ENCODE peak calls at places on chromosomes 4 and X, in four cellular contexts. One of them, this sample, is unnamed.

GRCh38 chr4:107956011-107956410 is 24.7 kb downstream of the CYP2U1 start:
- DNase-seq in GM10248: no peak
- DNase-seq in NCI-H524: no peak
- DNase-seq in left cardiac atrium: no peak
- DNase-seq in this sample: no peak

GRCh38 chr4:51958199-51958968 is 61.8 kb downstream of the LRRC66 start:
- DNase-seq in left cardiac atrium: no peak
- DNase-seq in NCI-H524: no peak
- DNase-seq in GM10248: no peak
- DNase-seq in this sample: no peak

GRCh38 chr4:70559216-70559830 is 32.7 kb upstream of the AMBN start:
- DNase-seq in NCI-H524: peak; percentile 55
- DNase-seq in left cardiac atrium: no peak
- DNase-seq in GM10248: peak; percentile 67
- DNase-seq in this sample: peak; percentile 65

GRCh38 chrX:156005144-156005543 is 7.6 kb downstream of the IL9R start:
- DNase-seq in GM10248: no peak
- DNase-seq in left cardiac atrium: no peak
- DNase-seq in NCI-H524: no peak
- DNase-seq in this sample: no peak

GRCh38 chr4:677431-678293 is 3.3 kb downstream of the MYL5 start:
- DNase-seq in NCI-H524: no peak
- DNase-seq in GM10248: no peak
- DNase-seq in left cardiac atrium: no peak
- DNase-seq in this sample: no peak

GRCh38 chr4:18882468-18882867 is 860.9 kb upstream of the LCORL start:
- DNase-seq in GM10248: no peak
- DNase-seq in NCI-H524: no peak
- DNase-seq in left cardiac atrium: no peak
- DNase-seq in this sample: no peak

GRCh38 chr4:156169011-156169410 is 215.3 kb upstream of the CTSO start:
- DNase-seq in NCI-H524: peak; percentile 44
- DNase-seq in left cardiac atrium: peak; percentile 27
- DNase-seq in GM10248: peak; percentile 17
- DNase-seq in this sample: peak; percentile 20

GRCh38 chrX:154096140-154097002 is 1.1 kb downstream of the MECP2 start:
- DNase-seq in GM10248: no peak
- DNase-seq in left cardiac atrium: no peak
- DNase-seq in NCI-H524: peak; percentile 60
- DNase-seq in this sample: no peak

GRCh38 chr4:94741304-94741703 is 16.5 kb upstream of the BMPR1B start:
- DNase-seq in GM10248: no peak
- DNase-seq in NCI-H524: no peak
- DNase-seq in left cardiac atrium: no peak
- DNase-seq in this sample: no peak

GRCh38 chr4:59314637-59315036 is 1885.5 kb upstream of the ADGRL3 start:
- DNase-seq in NCI-H524: no peak
- DNase-seq in GM10248: no peak
- DNase-seq in left cardiac atrium: no peak
- DNase-seq in this sample: no peak

GRCh38 chr4:163748474-163748873 is 254.0 kb downstream of the TMA16 start:
- DNase-seq in GM10248: no peak
- DNase-seq in left cardiac atrium: no peak
- DNase-seq in NCI-H524: peak; percentile 26
- DNase-seq in this sample: no peak

GRCh38 chrX:63101879-63102620 is 249.1 kb downstream of the SPIN4 start:
- DNase-seq in NCI-H524: no peak
- DNase-seq in left cardiac atrium: no peak
- DNase-seq in GM10248: no peak
- DNase-seq in this sample: no peak

GRCh38 chr4:76663794-76664193 is 228.8 kb downstream of the SHROOM3 start:
- DNase-seq in NCI-H524: no peak
- DNase-seq in left cardiac atrium: no peak
- DNase-seq in GM10248: no peak
- DNase-seq in this sample: no peak

GRCh38 chrX:317424-318067 is 1.1 kb downstream of the GTPBP6 start:
- DNase-seq in NCI-H524: no peak
- DNase-seq in GM10248: peak; percentile 88
- DNase-seq in left cardiac atrium: no peak
- DNase-seq in this sample: no peak

GRCh38 chr4:77765720-77766119 is 53.4 kb downstream of the CNOT6L start:
- DNase-seq in left cardiac atrium: no peak
- DNase-seq in GM10248: no peak
- DNase-seq in NCI-H524: no peak
- DNase-seq in this sample: no peak

GRCh38 chrX:21658746-21659145 is 616 bp upstream of the KLHL34 start:
- DNase-seq in GM10248: no peak
- DNase-seq in left cardiac atrium: no peak
- DNase-seq in NCI-H524: peak; percentile 61
- DNase-seq in this sample: no peak

GRCh38 chr4:24858550-24858949 is 54.3 kb downstream of the CCDC149 start:
- DNase-seq in left cardiac atrium: no peak
- DNase-seq in GM10248: no peak
- DNase-seq in NCI-H524: peak; percentile 14
- DNase-seq in this sample: no peak

This sample was measured in testis.